ENCODE peak calls at places on chromosomes 2 and 18, in five cellular contexts. I, C, L, M and F are unnamed samples. For H3K4me1 and H3K79me2, the result is how much of the 10 kb centered on the place peaks cover.

GRCh38 chr2:106885326-106885725 is 641 bp downstream of the ST6GAL2 start:
- DNase-seq in I (peak), C (no peak), L (no peak), M (peak), F (no peak)

GRCh38 chr2:26911911-26912861 is 58.3 kb upstream of the MAPRE3 start:
- DNase-seq in I (no peak), C (no peak), L (peak), M (no peak), F (no peak)

GRCh38 chr18:79853993-79854364 is 56.2 kb downstream of the KCNG2 start:
- DNase-seq in I (no peak), C (no peak), L (no peak), M (no peak), F (peak)

GRCh38 chr18:41745166-41746049 is 209.6 kb upstream of the PIK3C3 start:
- DNase-seq in I (peak), C (no peak), L (peak), M (peak), F (no peak)

GRCh38 chr2:175187378-175187777 is 5.9 kb upstream of the ATP5MC3 start:
- DNase-seq in I (no peak), C (no peak), L (peak), M (peak), F (no peak)

GRCh38 chr2:128606837-128607236 is 288.2 kb upstream of the HS6ST1 start:
- DNase-seq in I (no peak), C (no peak), L (peak), M (no peak), F (peak)

GRCh38 chr2:105796791-105797190 is 52.1 kb downstream of the NCK2 start:
- DNase-seq in I (no peak), C (no peak), L (no peak), M (no peak), F (peak)

GRCh38 chr2:55760125-55760524 is 66.5 kb upstream of the PNPT1 start:
- DNase-seq in I (no peak), C (no peak), L (no peak), M (no peak), F (no peak)

GRCh38 chr2:100588071-100588786 is 25.4 kb downstream of the PDCL3 start:
- DNase-seq in I (peak), C (no peak), L (no peak), M (peak), F (no peak)

GRCh38 chr2:143948710-143949109 is 571.2 kb downstream of the ZEB2 start:
- DNase-seq in I (no peak), C (no peak), L (no peak), M (no peak), F (no peak)

GRCh38 chr2:59804662-59805258 is 748.7 kb downstream of the BCL11A start:
- DNase-seq in I (no peak), C (no peak), L (no peak), M (no peak), F (no peak)

GRCh38 chr2:237180987-237181386 is 95.3 kb downstream of the COPS8 start:
- DNase-seq in I (no peak), C (no peak), L (no peak), M (no peak), F (no peak)

GRCh38 chr2:33047939-33048338 is 101.2 kb downstream of the LTBP1 start:
- DNase-seq in I (peak), C (no peak), L (no peak), M (no peak), F (no peak)

GRCh38 chr2:30276455-30276911 is 45.1 kb downstream of the LBH start:
- DNase-seq in I (no peak), C (no peak), L (no peak), M (no peak), F (peak)

GRCh38 chr2:113007250-113007649 is 2.0 kb downstream of the IL36A start:
- DNase-seq in I (no peak), C (no peak), L (no peak), M (no peak), F (no peak)

GRCh38 chr2:143110759-143111428 is 18.3 kb upstream of the ARHGAP15 start:
- DNase-seq in I (peak), C (peak), L (peak), M (peak), F (peak)

GRCh38 chr2:134988994-134989605 is 58.1 kb downstream of the MAP3K19 start:
- DNase-seq in I (peak), C (peak), L (no peak), M (peak), F (no peak)

GRCh38 chr2:12456293-12457151 is 260.2 kb upstream of the TRIB2 start:
- DNase-seq in I (peak), C (peak), L (no peak), M (peak), F (peak)

GRCh38 chr2:145690183-145690582 is 1170.3 kb upstream of the ZEB2 start:
- DNase-seq in I (peak), C (no peak), L (no peak), M (no peak), F (no peak)

GRCh38 chr2:227095346-227095745 is 68.7 kb downstream of the COL4A4 start:
- DNase-seq in I (no peak), C (no peak), L (no peak), M (no peak), F (no peak)

GRCh38 chr2:233386382-233387041 is 32.2 kb downstream of the DGKD start:
- DNase-seq in I (peak), C (no peak), L (no peak), M (no peak), F (no peak)

GRCh38 chr2:11505652-11506610 is 27.9 kb upstream of the GREB1 start:
- DNase-seq in I (peak), C (peak), L (no peak), M (peak), F (no peak)

GRCh38 chr18:78527984-78528383 is 451.6 kb upstream of the SALL3 start:
- DNase-seq in I (no peak), C (no peak), L (no peak), M (no peak), F (no peak)

GRCh38 chr2:166410828-166411472 is 35.2 kb upstream of the SCN9A start:
- DNase-seq in I (peak), C (peak), L (no peak), M (peak), F (peak)

GRCh38 chr2:169109502-169110409 is 40.4 kb downstream of the DHRS9 start:
- DNase-seq in I (peak), C (peak), L (peak), M (peak), F (peak)

GRCh38 chr2:133591164-133591563 is 22.9 kb upstream of the NCKAP5 start:
- DNase-seq in I (peak), C (no peak), L (no peak), M (no peak), F (no peak)

GRCh38 chr2:221144909-221145308 is 427.2 kb downstream of the EPHA4 start:
- DNase-seq in I (no peak), C (no peak), L (no peak), M (no peak), F (no peak)

GRCh38 chr2:27518782-27519113 is 22.1 kb downstream of the GCKR start:
- DNase-seq in I (no peak), C (no peak), L (no peak), M (no peak), F (no peak)

GRCh38 chr2:105521176-105521575 is 122.3 kb upstream of the FHL2 start:
- DNase-seq in I (no peak), C (no peak), L (no peak), M (peak), F (no peak)

GRCh38 chr18:35917043-35917442 is 55.4 kb upstream of the RMP24 start:
- DNase-seq in I (no peak), C (no peak), L (no peak), M (peak), F (no peak)

GRCh38 chr18:13183359-13183758 is 35.2 kb upstream of the LDLRAD4 start:
- DNase-seq in I (no peak), C (no peak), L (no peak), M (no peak), F (peak)

GRCh38 chr2:169961911-169962310 is 134.7 kb downstream of the UBR3 start:
- DNase-seq in I (peak), C (no peak), L (no peak), M (no peak), F (peak)

GRCh38 chr18:9838144-9838877 is 47.5 kb upstream of the TXNDC2 start:
- DNase-seq in I (peak), C (peak), L (peak), M (no peak), F (no peak)

GRCh38 chr2:200750323-200750910 is 61.3 kb upstream of the BZW1 start:
- DNase-seq in I (no peak), C (no peak), L (no peak), M (no peak), F (no peak)

GRCh38 chr2:200749631-200750322 is 61.9 kb upstream of the BZW1 start:
- DNase-seq in I (no peak), C (no peak), L (no peak), M (no peak), F (no peak)

GRCh38 chr2:200746301-200746700 is 65.4 kb upstream of the BZW1 start:
- DNase-seq in I (no peak), C (no peak), L (no peak), M (no peak), F (peak)

GRCh38 chr2:200748779-200749178 is 62.9 kb upstream of the BZW1 start:
- DNase-seq in I (no peak), C (no peak), L (no peak), M (peak), F (no peak)

DNA sequence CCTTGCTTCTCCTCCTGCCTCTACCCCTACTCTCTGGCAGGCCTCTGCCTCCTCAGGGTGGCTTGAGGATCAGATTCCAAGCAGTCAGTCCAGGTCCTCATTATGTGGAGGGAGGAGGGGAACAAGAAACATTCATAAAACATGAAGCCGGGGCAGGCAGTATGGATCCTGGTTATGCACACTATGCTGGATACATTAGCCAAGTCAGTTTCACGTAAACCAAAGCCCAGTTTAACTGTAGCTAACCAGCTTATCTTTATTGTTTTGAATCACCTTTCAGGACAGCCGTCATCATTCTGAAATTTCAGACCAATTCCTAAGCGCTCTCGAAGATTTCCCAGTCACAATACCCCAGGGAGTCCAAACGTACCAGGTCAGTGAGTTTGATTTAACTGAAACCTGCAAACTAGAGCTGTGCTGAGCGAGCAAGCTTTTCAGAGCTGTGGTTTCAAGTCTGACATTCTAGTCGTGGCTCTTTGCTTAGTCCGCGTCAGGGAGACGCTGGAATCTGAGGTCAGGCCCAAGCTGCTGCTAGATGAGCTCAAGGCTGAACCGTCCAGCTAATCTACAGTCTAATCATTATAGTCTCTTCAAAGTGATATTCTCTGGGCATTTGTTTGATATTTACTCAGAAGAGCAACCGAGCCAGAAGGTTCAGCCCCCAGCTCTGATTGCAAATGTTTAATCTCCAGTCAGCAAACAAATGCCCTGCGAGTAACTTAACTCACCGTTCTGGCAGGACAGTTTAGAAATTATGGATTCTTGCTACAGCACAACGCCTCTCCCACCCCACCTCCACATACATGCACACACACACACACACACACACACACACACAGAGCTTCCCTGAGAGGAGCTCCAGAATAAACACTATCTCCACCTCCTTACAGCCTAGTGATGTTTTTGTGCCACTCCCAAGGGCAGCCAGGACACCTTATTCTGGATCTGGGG is 63.8 kb upstream of the BZW1 start:
- DNase-seq in I (peak), C (no peak), L (no peak), M (peak), F (peak)
- H3K27ac ChIP-seq in I (peak), C (no peak), L (no peak), M (peak), F (peak)

GRCh38 chr2:195560209-195560907 is 96.7 kb upstream of the SLC39A10 start:
- DNase-seq in I (no peak), C (no peak), L (no peak), M (peak), F (no peak)
- H3K4me1 ChIP-seq in I (under half), C (under half), L (under half), M (half or more), F (half or more)

GRCh38 chr2:209469481-209469880 is 45.6 kb downstream of the MAP2 start:
- DNase-seq in I (no peak), C (no peak), L (no peak), M (no peak), F (no peak)

GRCh38 chr2:209471037-209471436 is 47.2 kb downstream of the MAP2 start:
- DNase-seq in I (peak), C (no peak), L (no peak), M (peak), F (no peak)

GRCh38 chr2:209472386-209472832 is 48.6 kb downstream of the MAP2 start:
- DNase-seq in I (peak), C (no peak), L (no peak), M (peak), F (peak)

GRCh38 chr2:209468796-209469325 is 45.0 kb downstream of the MAP2 start:
- DNase-seq in I (no peak), C (no peak), L (no peak), M (no peak), F (no peak)

DNA sequence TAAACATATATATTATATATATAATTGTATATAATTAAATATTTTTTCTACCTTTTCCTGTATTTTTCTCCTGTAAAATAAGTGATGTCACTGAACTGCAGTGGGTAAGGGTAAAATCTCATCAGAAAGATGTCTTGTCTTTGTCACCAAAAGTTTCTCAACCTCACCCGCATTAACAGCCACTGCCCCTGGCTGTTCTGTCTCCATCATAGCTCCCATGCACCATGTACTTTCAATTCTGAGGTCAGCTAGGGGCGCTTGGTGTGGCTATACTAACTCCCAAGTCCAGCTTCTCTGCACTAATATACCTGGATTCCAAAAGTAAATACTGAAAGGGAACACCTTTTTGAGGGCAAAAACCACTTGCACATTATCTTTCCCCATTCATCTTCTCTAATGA is 46.6 kb downstream of the MAP2 start:
- DNase-seq in I (no peak), C (no peak), L (no peak), M (no peak), F (no peak)
- H3K79me2 ChIP-seq in I (under half), C (under half), L (under half), M (under half), F (under half)

GRCh38 chr2:44364604-44365003 is 2.9 kb downstream of the CAMKMT start:
- DNase-seq in I (no peak), C (no peak), L (no peak), M (no peak), F (no peak)
- H3K27ac ChIP-seq in I (no peak), C (no peak), L (no peak), M (no peak), F (no peak)

DNA sequence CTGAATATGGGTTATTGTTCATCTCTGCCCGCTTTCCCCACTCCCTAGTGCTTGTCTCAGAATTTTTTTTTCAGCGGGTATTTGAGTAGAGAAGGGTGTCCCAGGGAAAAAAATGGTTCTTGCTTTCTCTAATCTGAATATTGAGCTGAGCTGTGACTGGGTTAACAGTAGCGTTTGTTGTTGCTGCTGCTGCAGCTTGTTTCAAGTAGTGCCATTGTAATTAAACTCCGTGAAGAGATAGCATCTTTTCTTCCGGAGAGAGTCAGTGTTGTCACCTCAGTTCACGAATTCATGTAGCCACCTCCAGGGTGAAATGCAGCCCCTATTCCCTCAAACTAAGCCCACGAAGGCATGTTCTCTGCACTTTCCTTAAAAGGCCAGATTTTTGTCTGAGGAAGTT is 1.5 kb upstream of the AAK1 start:
- DNase-seq in I (no peak), C (no peak), L (no peak), M (peak), F (peak)
- H3K4me1 ChIP-seq in I (under half), C (under half), L (under half), M (under half), F (under half)

DNA sequence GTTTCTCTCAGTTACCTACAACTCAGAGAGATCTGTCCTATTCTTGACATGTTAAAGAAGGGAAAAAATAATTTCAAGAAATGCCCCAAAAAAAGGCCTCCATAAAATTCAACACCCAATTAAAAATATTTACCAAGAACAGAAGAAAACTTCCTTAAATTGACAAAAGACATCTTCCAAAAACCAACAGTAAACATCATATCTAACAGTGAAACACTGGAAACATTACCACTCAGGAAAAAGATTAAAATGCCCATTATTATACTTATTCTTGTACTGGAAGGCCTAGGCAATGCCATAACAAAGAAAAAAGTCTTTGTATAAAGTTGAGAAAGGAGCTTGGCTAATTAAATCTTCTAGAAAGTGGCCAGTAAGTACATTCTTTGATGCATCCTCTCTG is 7.2 kb downstream of the DTNB start:
- DNase-seq in I (no peak), C (no peak), L (no peak), M (no peak), F (no peak)
- H3K79me2 ChIP-seq in I (under half), C (half or more), L (under half), M (under half), F (under half)

GRCh38 chr18:50866765-50867164 is 12.2 kb upstream of the ME2 start:
- DNase-seq in I (no peak), C (no peak), L (no peak), M (peak), F (no peak)

GRCh38 chr18:50871846-50872245 is 7.1 kb upstream of the ME2 start:
- DNase-seq in I (no peak), C (no peak), L (no peak), M (no peak), F (no peak)

GRCh38 chr18:50875966-50876536 is 2.9 kb upstream of the ME2 start:
- DNase-seq in I (no peak), C (no peak), L (no peak), M (no peak), F (peak)

GRCh38 chr18:50869150-50869549 is 9.8 kb upstream of the ME2 start:
- DNase-seq in I (no peak), C (no peak), L (no peak), M (no peak), F (no peak)

GRCh38 chr18:50870138-50870845 is 8.6 kb upstream of the ME2 start:
- DNase-seq in I (peak), C (peak), L (no peak), M (peak), F (peak)
- H3K27ac ChIP-seq in I (peak), C (peak), L (no peak), M (peak), F (no peak)

GRCh38 chr2:41937921-41938708 is 109.7 kb upstream of the PKDCC start:
- DNase-seq in I (no peak), C (no peak), L (peak), M (peak), F (peak)
- H3K4me1 ChIP-seq in I (half or more), C (under half), L (under half), M (under half), F (under half)

DNA sequence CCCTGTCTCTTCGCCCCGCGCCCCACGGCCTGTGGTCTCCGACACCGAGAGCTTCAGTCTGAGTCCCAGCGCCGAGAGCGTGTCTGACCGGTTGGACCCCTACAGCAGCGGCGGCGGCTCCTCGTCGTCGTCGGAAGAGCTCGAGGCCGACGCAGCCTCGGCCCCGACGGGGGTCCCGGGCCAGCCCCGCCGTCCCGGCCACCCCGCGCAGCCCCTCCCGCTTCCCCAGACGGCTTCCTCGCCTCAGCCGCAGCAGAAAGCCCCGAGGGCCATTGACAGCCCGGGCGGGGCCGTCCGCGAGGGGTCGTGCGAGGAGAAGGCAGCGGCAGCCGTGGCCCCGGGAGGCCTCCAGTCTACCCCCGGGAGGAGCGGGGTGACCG is 1.3 kb downstream of the PHLPP1 start:
- DNase-seq in I (peak), C (no peak), L (peak), M (peak), F (peak)
- H3K79me2 ChIP-seq in I (half or more), C (under half), L (under half), M (half or more), F (under half)

DNA sequence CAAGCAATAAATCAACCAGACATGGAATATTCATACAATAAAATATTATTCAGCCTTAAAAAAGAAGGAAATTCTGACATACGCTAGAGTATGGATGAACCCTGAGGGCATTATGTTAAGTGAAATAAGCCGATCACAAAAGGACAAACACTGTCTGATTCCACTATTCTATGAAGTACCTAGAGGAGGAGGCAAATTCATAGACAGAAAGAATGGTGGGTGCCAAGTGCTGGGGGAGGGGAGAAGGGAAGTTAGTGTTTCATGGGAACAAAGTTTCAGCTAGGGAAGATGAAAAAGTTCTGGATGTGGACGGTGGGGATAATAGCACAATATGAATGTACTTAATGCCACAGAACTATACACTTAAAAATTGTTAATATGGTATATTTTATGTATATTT is 19.8 kb downstream of the SMAD7 start:
- DNase-seq in I (no peak), C (no peak), L (no peak), M (no peak), F (no peak)
- H3K27ac ChIP-seq in I (peak), C (no peak), L (no peak), M (no peak), F (peak)